ENCODE peak calls at places on chromosomes 1 and 21, in five cellular contexts. One of them, this sample, is unnamed.

GRCh38 chr1:173503391-173503790 is 26.3 kb downstream of the PRDX6 start:
- DNase-seq in dermis microvascular lymphatic vessel endothelial cell: no peak
- DNase-seq in AG20443: peak
- DNase-seq in stomach: no peak
- DNase-seq in T follicular helper cell: no peak
- DNase-seq in this sample: no peak

GRCh38 chr1:107877092-107877491 is 87.9 kb downstream of the VAV3 start:
- DNase-seq in AG20443: peak
- DNase-seq in dermis microvascular lymphatic vessel endothelial cell: no peak
- DNase-seq in stomach: no peak
- DNase-seq in T follicular helper cell: no peak
- DNase-seq in this sample: no peak

GRCh38 chr1:181135462-181135781 is 46.9 kb downstream of the IER5 start:
- DNase-seq in stomach: no peak
- DNase-seq in T follicular helper cell: no peak
- DNase-seq in AG20443: peak
- DNase-seq in dermis microvascular lymphatic vessel endothelial cell: no peak
- DNase-seq in this sample: no peak

GRCh38 chr1:204363335-204364114 is 3.8 kb upstream of the PLEKHA6 start:
- DNase-seq in dermis microvascular lymphatic vessel endothelial cell: peak
- DNase-seq in AG20443: peak
- DNase-seq in stomach: peak
- DNase-seq in T follicular helper cell: peak
- DNase-seq in this sample: peak

GRCh38 chr1:197521118-197521739 is 253.2 kb downstream of the CRB1 start:
- DNase-seq in AG20443: peak
- DNase-seq in stomach: no peak
- DNase-seq in T follicular helper cell: no peak
- DNase-seq in dermis microvascular lymphatic vessel endothelial cell: peak
- DNase-seq in this sample: no peak

GRCh38 chr1:147676306-147677085 is 6.2 kb upstream of the ACP6 start:
- DNase-seq in AG20443: peak
- DNase-seq in stomach: no peak
- DNase-seq in T follicular helper cell: no peak
- DNase-seq in dermis microvascular lymphatic vessel endothelial cell: no peak
- DNase-seq in this sample: no peak

GRCh38 chr21:44636209-44637017 is 743 bp upstream of the KRTAP10-10 start:
- DNase-seq in dermis microvascular lymphatic vessel endothelial cell: no peak
- DNase-seq in T follicular helper cell: no peak
- DNase-seq in stomach: peak
- DNase-seq in AG20443: no peak
- DNase-seq in this sample: peak

GRCh38 chr1:21665711-21666571 is 3.2 kb downstream of the RAP1GAP start:
- DNase-seq in dermis microvascular lymphatic vessel endothelial cell: no peak
- DNase-seq in stomach: peak
- DNase-seq in T follicular helper cell: no peak
- DNase-seq in AG20443: peak
- DNase-seq in this sample: peak

GRCh38 chr1:173554089-173554488 is 48.8 kb downstream of the SLC9C2 start:
- DNase-seq in stomach: no peak
- DNase-seq in dermis microvascular lymphatic vessel endothelial cell: no peak
- DNase-seq in AG20443: no peak
- DNase-seq in T follicular helper cell: no peak
- DNase-seq in this sample: no peak

This sample was measured in sciatic nerve.